ENCODE peak calls at places on chromosomes 12 and 14, in four cellular contexts. E, A, G and N are unnamed samples.

GRCh38 chr14:24332094-24332983 is 2.5 kb downstream of the ADCY4 start:
- DNase-seq in E (peak), A (peak), G (peak), N (no peak)

GRCh38 chr14:75689012-75689411 is 28.0 kb downstream of the TTLL5 start:
- DNase-seq in E (no peak), A (peak), G (no peak), N (peak)

GRCh38 chr14:99274346-99275221 is 2.6 kb upstream of the BCL11B start:
- DNase-seq in E (no peak), A (peak), G (peak), N (peak)

GRCh38 chr12:100329800-100330199 is 27.1 kb upstream of the SLC17A8 start:
- DNase-seq in E (no peak), A (no peak), G (no peak), N (no peak)

GRCh38 chr14:101997429-101998336 is 33.3 kb downstream of the DYNC1H1 start:
- DNase-seq in E (no peak), A (no peak), G (no peak), N (no peak)

GRCh38 chr14:24407608-24408325 is 9.0 kb downstream of the NYNRIN start:
- DNase-seq in E (no peak), A (no peak), G (no peak), N (no peak)

GRCh38 chr12:89256060-89256459 is 96.2 kb downstream of the DUSP6 start:
- DNase-seq in E (no peak), A (no peak), G (no peak), N (no peak)

GRCh38 chr12:103301642-103302620 is 193.8 kb downstream of the C12orf42 start:
- DNase-seq in E (no peak), A (no peak), G (peak), N (no peak)

DNA sequence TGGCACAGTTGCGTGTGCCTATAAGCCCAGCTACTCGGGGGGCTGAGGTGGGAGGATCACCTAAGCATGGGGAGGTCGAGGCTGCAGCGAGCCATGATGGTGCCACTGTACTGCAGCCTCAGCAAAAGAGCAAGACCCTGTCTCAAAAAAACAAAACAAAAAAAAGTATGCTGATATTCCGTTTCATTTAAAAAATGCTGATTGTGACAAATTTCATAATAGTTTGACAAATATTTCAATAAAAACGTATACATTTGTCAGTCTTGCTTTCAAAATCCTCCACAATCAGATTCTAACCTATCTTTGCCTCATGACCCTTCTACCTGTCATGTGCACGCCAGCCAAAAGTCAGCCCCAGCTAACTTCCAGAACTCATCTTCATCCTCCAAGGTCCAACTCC is 9.8 kb downstream of the USP44 start:
- DNase-seq in E (no peak), A (no peak), G (no peak), N (no peak)
- TF ChIP-seq CTCF in E (no peak), A (no peak), G (no peak), N (no peak)

GRCh38 chr12:113146999-113147398 is 2.5 kb upstream of the CFAP73 start:
- DNase-seq in E (no peak), A (no peak), G (no peak), N (no peak)

GRCh38 chr12:113151655-113152054 is 2.1 kb downstream of the CFAP73 start:
- DNase-seq in E (no peak), A (no peak), G (no peak), N (no peak)

GRCh38 chr12:113152835-113153814 is 3.6 kb downstream of the CFAP73 start:
- DNase-seq in E (peak), A (peak), G (peak), N (peak)

GRCh38 chr12:113152196-113152834 is 2.8 kb downstream of the CFAP73 start:
- DNase-seq in E (no peak), A (no peak), G (no peak), N (no peak)

DNA sequence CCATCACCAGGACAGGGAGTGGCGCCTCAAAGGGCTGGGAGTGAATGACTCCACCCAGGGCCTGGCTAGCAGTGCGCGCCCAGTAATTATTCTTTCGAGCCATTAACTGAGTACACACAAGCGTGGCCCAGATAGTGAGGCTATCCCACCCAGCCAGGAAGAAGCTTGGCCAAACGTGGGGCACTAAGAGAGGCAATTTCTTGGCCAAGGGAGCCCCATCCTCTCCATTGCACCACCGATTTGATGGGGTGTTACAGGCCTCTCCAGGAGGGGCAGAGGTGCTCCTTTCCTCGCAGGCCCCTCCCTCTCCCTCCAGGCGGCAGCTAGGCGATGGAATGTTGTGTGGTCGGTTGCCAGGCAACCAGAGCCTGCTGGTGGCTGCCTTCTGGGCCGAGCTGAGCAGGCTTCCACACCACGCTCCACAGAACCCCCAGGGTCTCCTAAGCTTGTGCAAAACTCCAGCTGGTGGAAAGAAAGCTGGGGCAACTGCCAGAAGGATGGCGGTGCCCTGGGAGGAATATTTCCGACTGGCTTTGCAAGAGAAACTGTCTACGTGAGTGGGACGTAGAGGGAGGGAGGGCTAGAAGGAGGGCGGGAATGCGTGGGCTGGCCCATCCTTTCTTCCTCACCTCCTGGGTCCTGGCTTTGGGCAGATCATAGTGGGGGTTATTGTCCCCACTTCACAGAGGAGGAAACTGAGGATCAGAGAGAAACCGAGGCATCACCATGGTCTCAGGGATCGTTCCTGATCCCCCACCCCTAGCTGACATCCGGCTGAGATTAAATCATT is at the start of gene CFAP73:
- DNase-seq in E (peak), A (peak), G (peak), N (peak)
- TF ChIP-seq CTCF in E (no peak), A (no peak), G (no peak), N (no peak)

DNA sequence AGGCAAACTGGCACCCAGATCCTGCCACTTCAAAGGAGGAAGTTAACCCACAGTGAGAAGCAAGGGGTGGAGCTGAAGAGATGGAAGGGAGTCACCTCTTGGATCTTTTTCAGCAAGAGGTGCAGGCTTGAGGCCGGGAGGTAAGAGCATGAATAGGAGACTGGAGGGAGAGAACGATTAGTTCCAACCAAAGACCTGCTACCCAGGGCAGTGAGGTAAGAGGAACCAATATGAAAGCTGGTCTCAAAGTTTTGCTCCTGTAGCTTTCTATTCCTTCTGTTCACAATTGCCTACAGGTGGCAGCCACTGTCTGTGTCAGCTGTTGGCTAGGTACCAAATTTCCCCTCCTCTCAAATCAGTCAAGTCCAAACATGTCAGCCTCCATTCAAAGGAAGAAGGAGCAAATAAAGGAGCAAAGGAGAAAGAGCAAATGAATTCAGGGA is 14.9 kb upstream of the TAC3 start:
- DNase-seq in E (no peak), A (no peak), G (no peak), N (no peak)
- TF ChIP-seq CTCF in E (no peak), A (no peak), G (no peak), N (no peak)

DNA sequence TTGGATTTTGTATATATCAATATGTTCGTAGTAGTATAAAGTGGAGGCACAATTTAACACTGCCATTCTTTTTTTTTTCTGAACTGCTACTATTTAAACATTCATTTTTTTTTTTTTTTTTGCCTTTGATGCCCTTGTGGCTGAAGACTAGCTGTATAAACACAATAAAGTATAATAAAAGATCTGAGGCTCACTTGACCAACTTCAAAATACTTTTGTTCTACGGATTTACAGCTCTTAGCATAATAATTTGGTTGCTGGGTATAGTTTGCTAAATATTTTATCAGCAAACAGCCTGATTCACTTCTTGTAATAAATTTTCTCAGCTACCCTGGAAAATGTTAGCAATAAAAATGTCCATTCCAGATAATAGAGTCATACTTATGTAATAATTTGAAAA is 128.3 kb downstream of the KCNC2 start:
- DNase-seq in E (no peak), A (no peak), G (no peak), N (no peak)
- TF ChIP-seq CTCF in E (no peak), A (no peak), G (no peak), N (no peak)

GRCh38 chr12:94511506-94511905 is 51.8 kb upstream of the CEP83 start:
- DNase-seq in E (no peak), A (no peak), G (no peak), N (no peak)

GRCh38 chr12:94513527-94513926 is 53.9 kb upstream of the CEP83 start:
- DNase-seq in E (no peak), A (no peak), G (no peak), N (no peak)

GRCh38 chr12:94516985-94517384 is 57.3 kb upstream of the CEP83 start:
- DNase-seq in E (no peak), A (no peak), G (no peak), N (no peak)
- TF ChIP-seq CTCF in E (no peak), A (no peak), G (no peak), N (no peak)

GRCh38 chr12:27498159-27498558 is 25.8 kb upstream of the PPFIBP1 start:
- DNase-seq in E (no peak), A (no peak), G (no peak), N (no peak)

GRCh38 chr12:27499377-27499776 is 24.6 kb upstream of the PPFIBP1 start:
- DNase-seq in E (no peak), A (no peak), G (no peak), N (no peak)

GRCh38 chr12:27500546-27500945 is 23.5 kb upstream of the PPFIBP1 start:
- DNase-seq in E (no peak), A (no peak), G (no peak), N (no peak)

GRCh38 chr12:27497446-27497845 is 26.6 kb upstream of the PPFIBP1 start:
- DNase-seq in E (no peak), A (no peak), G (no peak), N (no peak)

DNA sequence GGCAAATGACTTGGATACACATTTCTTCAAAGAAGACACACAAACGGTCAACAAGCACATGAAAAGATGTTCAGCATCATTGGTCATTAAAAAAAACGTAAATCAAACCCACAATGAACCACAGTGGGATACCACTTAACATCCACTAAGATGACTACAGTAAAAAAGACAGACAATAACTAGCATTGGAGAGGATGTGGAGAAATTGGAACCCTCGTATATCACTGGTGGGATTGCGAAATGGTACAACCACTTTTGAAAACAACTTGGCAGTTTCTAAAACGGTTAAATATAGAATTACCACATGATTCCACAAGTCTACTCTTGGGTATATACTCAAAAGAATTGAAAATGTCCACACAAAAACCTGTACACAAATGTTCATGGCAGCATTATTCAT is 25.2 kb upstream of the PPFIBP1 start:
- DNase-seq in E (no peak), A (no peak), G (no peak), N (no peak)
- TF ChIP-seq CTCF in E (no peak), A (no peak), G (no peak), N (no peak)

GRCh38 chr12:12070674-12071661 is at the start of gene BCL2L14:
- DNase-seq in E (no peak), A (no peak), G (no peak), N (no peak)
- TF ChIP-seq CTCF in E (no peak), A (no peak), G (no peak), N (no peak)

DNA sequence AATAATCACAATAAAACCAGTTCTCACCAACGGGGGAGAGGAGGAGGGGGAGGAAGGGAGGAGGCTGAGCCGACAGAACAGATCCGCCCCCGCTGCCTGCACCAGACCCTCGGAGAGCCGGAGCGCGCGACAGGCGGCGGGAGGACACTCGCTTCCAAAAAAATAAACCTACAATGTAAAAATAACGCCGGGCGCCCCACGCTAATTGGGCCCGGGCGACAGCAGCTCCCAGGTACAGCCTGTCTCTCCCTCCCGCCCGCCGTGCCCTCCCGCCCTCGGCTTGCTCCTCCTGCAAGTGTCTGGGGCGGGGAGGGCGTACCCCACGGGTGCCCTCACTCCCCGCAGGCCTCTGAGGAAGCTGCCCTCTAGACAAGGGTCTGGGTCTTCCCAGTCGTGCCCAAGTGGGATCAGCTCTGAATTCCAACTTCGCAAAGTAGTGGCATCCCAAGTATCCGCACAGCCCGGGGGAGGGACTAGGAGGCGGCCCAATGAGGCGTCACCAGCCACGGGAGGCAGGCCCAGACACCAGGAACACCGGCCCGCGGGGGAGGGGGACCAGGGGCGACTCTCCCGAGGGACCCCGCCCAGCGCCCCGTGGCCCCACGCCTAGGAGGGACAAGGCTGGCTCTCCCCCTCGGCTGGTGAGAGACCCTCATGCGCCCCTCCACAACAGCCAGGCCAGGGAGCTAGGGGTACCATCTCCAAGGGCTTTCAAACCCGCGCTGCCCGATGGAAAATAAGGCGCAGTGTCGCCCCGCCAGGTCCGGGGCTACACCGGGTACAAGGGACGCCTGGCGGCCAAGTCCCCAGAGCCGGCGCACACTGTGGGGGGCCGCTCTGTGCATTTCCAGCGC is 1.0 kb downstream of the NCOR2 start:
- DNase-seq in E (peak), A (peak), G (peak), N (peak)
- TF ChIP-seq CTCF in E (no peak), A (peak), G (no peak), N (no peak)

DNA sequence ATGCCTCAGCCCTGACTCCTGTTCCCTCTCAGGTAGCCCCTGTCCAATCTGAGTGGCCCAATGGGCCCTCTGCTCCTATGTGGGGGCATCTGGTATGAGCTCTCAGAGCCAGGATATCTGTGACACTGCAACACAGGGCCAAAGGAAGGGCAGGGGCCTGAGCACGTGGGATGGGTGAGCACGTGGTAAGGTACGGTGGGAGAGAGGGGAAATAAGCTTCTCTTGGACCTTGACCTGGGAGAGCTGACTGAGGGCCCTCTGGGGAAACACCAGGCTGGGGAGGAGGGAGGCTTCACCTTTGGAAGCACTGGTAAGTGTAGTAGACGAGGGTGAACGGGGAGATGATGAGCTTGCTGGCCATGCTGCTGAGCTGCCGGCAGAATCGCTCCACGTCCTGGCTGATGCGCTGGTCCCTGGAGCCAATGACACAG is 6.7 kb downstream of the ABCD4 start:
- DNase-seq in E (no peak), A (no peak), G (no peak), N (no peak)
- TF ChIP-seq CTCF in E (no peak), A (no peak), G (no peak), N (no peak)